ENCODE peak calls at places on chromosomes 13 and 19, in five cellular contexts. K, O, I, E and H are unnamed samples.

GRCh38 chr13:25738342-25738771 is 313.5 kb downstream of the SHISA2 start:
- DNase-seq in E (peak; percentile 61), O (no peak), K (peak; percentile 62), I (peak; percentile 25), H (no peak)

GRCh38 chr19:12801466-12802266 is at the start of the genes PRDX2 and THSD8:
- DNase-seq in I (peak; percentile 80), E (peak; percentile 85), O (no peak), K (peak; percentile 86), H (peak; percentile 71)

GRCh38 chr13:87295636-87296035 is 375.5 kb upstream of the SLITRK5 start:
- DNase-seq in E (no peak), K (no peak), O (no peak), I (no peak), H (no peak)

GRCh38 chr13:44747179-44747578 is 171.0 kb upstream of the TSC22D1 start:
- DNase-seq in I (no peak), K (no peak), O (no peak), E (no peak), H (no peak)

GRCh38 chr19:8529369-8530006 is 15.5 kb upstream of the ZNF414 start:
- DNase-seq in K (no peak), I (no peak), E (no peak), O (no peak), H (no peak)

GRCh38 chr19:5935473-5936307 is 21.6 kb downstream of the CAPS start:
- DNase-seq in K (no peak), O (no peak), I (no peak), E (no peak), H (no peak)

GRCh38 chr19:49891393-49891792 is 5.3 kb downstream of the IL4I1 start:
- DNase-seq in E (no peak), K (no peak), I (no peak), O (no peak), H (no peak)

GRCh38 chr19:42092350-42092749 is 16.4 kb downstream of the ZNF574 start:
- DNase-seq in O (no peak), I (peak; percentile 26), E (peak; percentile 31), K (peak; percentile 25), H (peak; percentile 85)

GRCh38 chr19:54412877-54413276 is 2.4 kb upstream of the TTYH1 start:
- DNase-seq in E (no peak), I (no peak), O (no peak), K (no peak), H (no peak)

GRCh38 chr13:99176309-99177276 is 24.1 kb upstream of the UBAC2 start:
- DNase-seq in I (peak; percentile 67), O (no peak), K (peak; percentile 65), E (peak; percentile 62), H (peak; percentile 66)

GRCh38 chr13:24063281-24063851 is 97.2 kb upstream of the SPATA13 start:
- DNase-seq in I (peak; percentile 84), O (no peak), E (peak; percentile 63), K (peak; percentile 78), H (no peak)

GRCh38 chr13:60439201-60439600 is 42.2 kb downstream of the TDRD3 start:
- DNase-seq in I (no peak), E (no peak), K (no peak), O (no peak), H (no peak)

GRCh38 chr13:101144808-101145419 is 271.4 kb downstream of the NALCN start:
- DNase-seq in K (peak; percentile 73), I (peak; percentile 80), O (no peak), E (peak; percentile 73), H (no peak)

GRCh38 chr19:47518139-47518538 is 3.3 kb upstream of the NAPA start:
- DNase-seq in I (no peak), K (no peak), O (no peak), E (no peak), H (no peak)

GRCh38 chr13:81001828-81002385 is 661.0 kb upstream of the SPRY2 start:
- DNase-seq in K (no peak), O (no peak), I (no peak), E (peak; percentile 3), H (no peak)

GRCh38 chr13:23770428-23770827 is 118.8 kb downstream of the MIPEP start:
- DNase-seq in K (no peak), I (no peak), O (no peak), E (no peak), H (no peak)

GRCh38 chr19:4641132-4641531 is 1.8 kb downstream of the TNFAIP8L1 start:
- DNase-seq in O (no peak), I (no peak), K (no peak), E (no peak), H (no peak)

GRCh38 chr13:111269508-111269907 is 50.9 kb upstream of the TEX29 start:
- DNase-seq in O (no peak), E (no peak), K (no peak), I (no peak), H (no peak)

GRCh38 chr19:15379996-15380647 is 535 bp upstream of the AKAP8 start:
- DNase-seq in I (peak; percentile 51), O (no peak), K (peak; percentile 52), E (peak; percentile 50), H (peak; percentile 54)

GRCh38 chr13:19172647-19173030 is 9.0 kb downstream of the TUBA3C start:
- DNase-seq in I (no peak), K (no peak), O (no peak), E (no peak), H (no peak)

GRCh38 chr19:18939922-18940775 is 868 bp downstream of the HOMER3 start:
- DNase-seq in K (peak; percentile 55), I (peak; percentile 33), O (no peak), E (peak; percentile 46), H (peak; percentile 40)

GRCh38 chr19:50003810-50004419 is 21.3 kb downstream of the VRK3 start:
- DNase-seq in O (peak; percentile 59), E (peak; percentile 94), I (peak; percentile 95), K (peak; percentile 96), H (peak; percentile 72)

GRCh38 chr19:4140237-4140711 is 13.2 kb upstream of the CREB3L3 start:
- DNase-seq in O (no peak), I (peak; percentile 75), K (peak; percentile 74), E (peak; percentile 83), H (peak; percentile 17)

GRCh38 chr13:111337741-111338140 is 17.3 kb downstream of the TEX29 start:
- DNase-seq in I (no peak), O (no peak), K (peak; percentile 8), E (peak; percentile 13), H (no peak)

GRCh38 chr13:95509521-95510315 is 42.8 kb upstream of the CLDN10 start:
- DNase-seq in K (peak; percentile 50), E (no peak), O (no peak), I (peak; percentile 28), H (no peak)

GRCh38 chr13:113903361-113903760 is 39.5 kb upstream of the GAS6 start:
- DNase-seq in K (no peak), O (peak; percentile 41), I (no peak), E (no peak), H (no peak)

GRCh38 chr13:81171065-81171647 is 830.2 kb upstream of the SPRY2 start:
- DNase-seq in O (no peak), E (peak; percentile 18), K (peak; percentile 32), I (peak; percentile 36), H (no peak)

DNA sequence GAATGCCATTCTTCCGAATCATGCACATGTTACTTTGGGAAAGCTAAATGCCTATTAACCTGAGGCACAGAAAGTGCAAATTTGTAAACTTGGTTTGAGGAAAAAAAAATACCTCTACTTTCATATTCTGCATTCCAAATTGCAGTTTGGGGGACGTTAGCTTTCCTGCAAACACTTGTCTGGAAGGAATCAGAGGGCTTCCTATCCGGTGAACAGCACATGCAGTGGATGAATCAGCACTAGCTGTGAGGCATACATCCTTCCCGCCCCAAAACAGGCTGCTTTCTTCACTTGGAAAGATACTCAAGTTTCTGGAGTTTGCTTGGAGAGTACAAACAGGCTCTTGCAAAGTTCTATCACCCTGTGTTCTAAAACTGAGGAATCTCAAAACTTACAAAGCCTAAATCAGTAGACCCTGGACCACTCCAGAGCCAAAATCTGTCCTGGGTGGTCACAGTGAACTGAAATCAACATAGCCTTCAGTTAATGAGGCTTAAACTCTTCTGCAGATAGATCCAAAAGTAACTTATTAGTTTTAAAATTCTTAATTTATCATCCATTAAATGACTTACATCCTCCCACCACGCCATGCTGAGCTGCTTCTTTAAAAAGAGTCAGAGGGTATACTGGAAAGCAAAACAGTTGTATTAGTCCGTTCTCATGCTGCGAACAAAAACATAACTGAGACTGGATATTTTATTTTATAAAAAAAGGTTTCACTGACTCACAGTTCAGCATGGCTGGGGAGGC is 802.3 kb upstream of the ARGLU1 start:
- DNase-seq in I (peak; percentile 57), O (no peak), E (peak; percentile 59), K (peak; percentile 62), H (no peak)
- TF ChIP-seq CTCF in I (no peak), O (no peak), E (no peak), K (no peak), H (no peak)

DNA sequence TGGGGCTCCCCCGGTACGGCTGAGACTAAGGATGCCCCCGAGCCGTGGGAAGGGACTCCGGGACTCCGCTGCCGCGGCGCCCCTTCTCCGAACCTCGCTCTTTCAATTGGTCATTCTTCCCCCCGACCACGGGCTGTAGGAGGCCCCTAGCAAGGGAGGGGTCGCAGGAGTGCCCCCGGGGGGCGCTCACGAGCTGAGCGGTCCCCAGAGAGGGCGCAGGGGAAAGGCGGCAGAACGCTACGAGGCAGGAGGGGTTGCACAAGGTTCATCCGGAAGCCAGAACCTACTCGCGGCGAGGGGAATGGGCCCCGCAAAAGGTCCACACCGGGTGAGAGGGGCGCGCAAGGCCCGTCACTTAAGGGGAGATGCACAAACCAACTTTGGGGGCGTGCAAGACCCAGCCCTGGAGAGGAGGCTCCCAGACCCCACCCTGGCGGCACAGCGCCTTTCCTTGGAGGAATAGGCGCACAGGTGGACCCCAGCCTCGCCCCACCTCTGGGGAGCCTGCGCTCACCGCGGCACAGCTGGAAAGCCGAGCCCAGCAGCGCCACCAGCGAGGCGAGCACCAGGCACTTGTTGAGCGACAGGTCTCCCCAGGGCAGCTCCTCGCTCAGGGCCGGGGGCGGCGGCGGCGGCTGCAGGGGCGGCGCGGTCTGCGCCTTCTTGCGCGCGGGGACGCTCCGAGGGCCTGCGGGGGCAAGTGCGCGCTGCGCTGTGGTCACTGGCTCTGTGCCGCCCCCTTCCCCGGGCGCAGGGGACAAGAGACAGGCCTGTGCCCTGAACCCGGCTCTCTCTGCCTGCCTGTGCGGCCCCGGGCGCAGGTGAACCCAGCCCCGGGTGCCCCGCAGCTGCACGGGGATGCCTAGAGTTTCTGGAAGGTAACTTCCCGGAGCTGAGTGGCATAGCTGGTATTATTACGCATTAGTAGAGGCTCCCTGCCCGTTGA is 2.8 kb downstream of the JSRP1 start:
- DNase-seq in I (no peak), E (no peak), K (no peak), O (no peak), H (no peak)
- TF ChIP-seq CTCF in I (peak; percentile 8), E (no peak), K (peak; percentile 19), O (no peak), H (no peak)

GRCh38 chr13:82356667-82357066 is 1525.6 kb downstream of the SLITRK1 start:
- DNase-seq in E (peak; percentile 18), I (peak; percentile 31), O (no peak), K (peak; percentile 12), H (no peak)
- TF ChIP-seq CTCF in E (no peak), I (peak; percentile 23), O (no peak), K (peak; percentile 12), H (no peak)

DNA sequence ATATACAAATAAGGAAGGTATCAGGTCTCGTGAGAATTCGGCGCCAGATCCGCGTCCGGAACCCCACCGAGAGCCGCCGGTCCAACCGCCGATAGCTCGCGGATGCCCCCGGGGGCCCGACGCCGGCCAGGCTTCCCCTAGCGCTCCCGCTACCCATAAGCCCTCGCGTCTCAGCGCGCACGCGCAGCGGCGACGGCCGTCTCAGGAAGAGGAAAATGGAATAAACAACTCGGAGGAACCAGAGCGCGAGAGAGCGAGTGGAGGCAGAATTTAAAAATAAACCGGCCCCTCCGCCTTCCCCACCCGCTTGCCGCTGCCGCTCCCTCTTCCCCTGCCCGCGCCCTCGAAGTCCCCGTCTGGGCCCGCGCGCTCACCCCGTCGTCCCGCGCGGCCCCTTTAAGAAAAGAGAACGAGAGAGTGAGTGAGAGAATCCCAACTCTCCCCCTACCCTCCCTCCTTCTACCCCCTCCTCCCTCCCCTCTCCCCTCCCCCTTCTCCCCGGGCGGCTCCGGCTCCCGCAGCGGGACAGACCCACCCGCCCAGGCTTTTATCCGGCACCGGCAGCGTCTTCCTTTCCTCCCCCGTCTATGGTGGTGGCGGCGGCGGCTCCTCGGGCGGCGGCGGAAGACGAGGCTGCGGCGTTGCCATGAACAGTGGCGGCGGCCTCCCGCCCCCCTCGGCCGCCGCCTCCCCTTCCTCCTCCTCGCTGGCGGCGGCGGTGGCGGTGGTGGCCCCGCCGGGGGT is at the start of gene PAN3:
- DNase-seq in E (peak; percentile 94), I (peak; percentile 92), O (peak; percentile 79), K (peak; percentile 93), H (peak; percentile 87)
- TF ChIP-seq CTCF in E (peak; percentile 11), I (peak; percentile 5), O (no peak), K (peak; percentile 12), H (no peak)